ENCODE peak calls at places on chromosomes 12 and 14, in seven cellular contexts. N is right atrium auricular region; H is CD4-positive, alpha-beta T cell; V is MM.1S; Q is breast epithelium; R is kidney; I is IMR-90. L is an unnamed sample.

GRCh38 chr12:105214141-105214540 is 21.8 kb downstream of the APPL2 start:
- DNase-seq in I (peak; percentile 40), H (no peak), R (no peak), N (no peak), V (no peak), Q (peak; percentile 21), L (no peak)

GRCh38 chr14:102986810-102987579 is 64.5 kb downstream of the AMN start:
- DNase-seq in V (no peak), N (no peak), H (no peak), Q (no peak), R (no peak), I (peak; percentile 90), L (peak; percentile 43)

GRCh38 chr14:105456736-105457703 is 17.6 kb upstream of the CRIP2 start:
- DNase-seq in N (no peak), Q (no peak), V (no peak), I (no peak), H (no peak), R (no peak), L (no peak)

GRCh38 chr14:77421241-77421640 is 2.1 kb downstream of the NOXRED1 start:
- DNase-seq in H (no peak), I (peak; percentile 46), V (no peak), Q (no peak), R (no peak), N (no peak), L (no peak)

GRCh38 chr14:24310666-24311604 is at the start of gene LTB4R:
- DNase-seq in Q (peak; percentile 64), I (peak; percentile 73), R (peak; percentile 94), H (peak; percentile 74), N (no peak), V (peak; percentile 61), L (no peak)

GRCh38 chr14:64654072-64654899 is 49.9 kb upstream of the PLEKHG3 start:
- DNase-seq in V (no peak), H (no peak), Q (no peak), I (peak; percentile 96), N (no peak), R (no peak), L (peak; percentile 74)

GRCh38 chr12:74889563-74890236 is 319.9 kb downstream of the KCNC2 start:
- DNase-seq in H (no peak), V (no peak), N (no peak), Q (no peak), I (peak; percentile 62), R (no peak), L (peak; percentile 15)

GRCh38 chr12:53190108-53190729 is 9.5 kb upstream of the CSAD start:
- DNase-seq in H (peak; percentile 56), N (no peak), I (peak; percentile 59), Q (no peak), V (peak; percentile 86), R (no peak), L (no peak)

GRCh38 chr12:67471810-67472209 is 176.7 kb upstream of the DYRK2 start:
- DNase-seq in Q (no peak), N (no peak), I (no peak), H (no peak), R (no peak), V (no peak), L (no peak)

GRCh38 chr12:131133015-131133905 is 179.6 kb downstream of the ADGRD1 start:
- DNase-seq in H (no peak), N (peak; percentile 62), V (no peak), Q (no peak), R (peak; percentile 49), I (no peak), L (no peak)

DNA sequence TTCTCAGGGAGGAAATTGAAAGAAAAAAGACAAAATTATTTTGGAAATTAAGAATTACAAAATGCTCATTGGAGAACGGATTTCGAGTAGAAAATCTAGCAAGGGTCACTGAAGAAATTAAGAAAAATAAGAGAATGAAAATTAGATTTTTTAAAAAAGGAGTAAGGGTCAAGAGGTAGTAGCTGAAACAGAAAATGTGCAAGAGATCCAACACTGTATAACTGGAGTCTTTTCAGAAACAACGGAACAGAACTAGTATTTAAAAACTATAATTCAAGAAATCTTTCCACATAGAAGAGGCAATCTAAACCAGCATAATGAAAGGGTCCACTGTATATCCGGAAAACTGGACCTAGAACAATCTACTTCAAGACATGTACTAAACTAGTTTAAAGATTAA is 28.2 kb downstream of the ATP2B1 start:
- DNase-seq in Q (no peak), N (no peak), I (no peak), V (no peak), R (no peak), H (no peak), L (no peak)
- H3K9me3 ChIP-seq in Q (no peaks in the 10 kb centered on the region), N (no peaks in the 10 kb centered on the region), I (peaks cover 5% of the 10 kb centered on the region), V (no peaks in the 10 kb centered on the region), R (peaks cover 12% of the 10 kb centered on the region), H (peaks cover 10% of the 10 kb centered on the region), L (peaks cover 3% of the 10 kb centered on the region)

DNA sequence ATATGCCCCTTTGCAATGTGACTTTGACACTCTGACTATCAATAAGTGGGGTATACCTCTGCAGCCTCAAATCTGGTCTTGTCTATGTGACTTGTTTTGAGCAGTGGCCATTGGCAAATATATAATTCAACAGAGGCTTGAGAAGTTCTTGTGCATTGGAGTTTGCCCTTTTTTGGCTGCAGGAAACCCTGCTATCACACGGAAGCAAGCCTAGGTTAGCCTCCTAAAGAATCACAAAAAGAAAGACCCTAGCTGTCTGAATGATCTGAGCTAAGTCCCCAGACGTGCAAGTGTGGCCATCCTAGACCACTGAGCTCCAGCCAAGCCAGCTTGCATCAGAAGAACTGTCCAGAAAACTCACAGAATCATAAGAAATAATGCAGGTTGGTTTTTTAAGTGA is 31.8 kb upstream of the PARP11 start:
- DNase-seq in R (no peak), I (no peak), V (no peak), H (no peak), N (no peak), Q (no peak), L (no peak)
- TF ChIP-seq CTCF in R (no peak), I (no peak), V (no peak), H (no peak), N (no peak), Q (no peak), L (no peak)

GRCh38 chr14:106579084-106579483 is 1052.7 kb downstream of the TMEM121 start:
- DNase-seq in R (no peak), V (no peak), N (no peak), I (no peak), Q (no peak), H (no peak), L (no peak)
- H3K9me3 ChIP-seq in R (no peaks in the 10 kb centered on the region), V (no peaks in the 10 kb centered on the region), N (no peaks in the 10 kb centered on the region), I (peaks cover 38% of the 10 kb centered on the region), Q (no peaks in the 10 kb centered on the region), H (no peaks in the 10 kb centered on the region), L (peaks cover 44% of the 10 kb centered on the region)

DNA sequence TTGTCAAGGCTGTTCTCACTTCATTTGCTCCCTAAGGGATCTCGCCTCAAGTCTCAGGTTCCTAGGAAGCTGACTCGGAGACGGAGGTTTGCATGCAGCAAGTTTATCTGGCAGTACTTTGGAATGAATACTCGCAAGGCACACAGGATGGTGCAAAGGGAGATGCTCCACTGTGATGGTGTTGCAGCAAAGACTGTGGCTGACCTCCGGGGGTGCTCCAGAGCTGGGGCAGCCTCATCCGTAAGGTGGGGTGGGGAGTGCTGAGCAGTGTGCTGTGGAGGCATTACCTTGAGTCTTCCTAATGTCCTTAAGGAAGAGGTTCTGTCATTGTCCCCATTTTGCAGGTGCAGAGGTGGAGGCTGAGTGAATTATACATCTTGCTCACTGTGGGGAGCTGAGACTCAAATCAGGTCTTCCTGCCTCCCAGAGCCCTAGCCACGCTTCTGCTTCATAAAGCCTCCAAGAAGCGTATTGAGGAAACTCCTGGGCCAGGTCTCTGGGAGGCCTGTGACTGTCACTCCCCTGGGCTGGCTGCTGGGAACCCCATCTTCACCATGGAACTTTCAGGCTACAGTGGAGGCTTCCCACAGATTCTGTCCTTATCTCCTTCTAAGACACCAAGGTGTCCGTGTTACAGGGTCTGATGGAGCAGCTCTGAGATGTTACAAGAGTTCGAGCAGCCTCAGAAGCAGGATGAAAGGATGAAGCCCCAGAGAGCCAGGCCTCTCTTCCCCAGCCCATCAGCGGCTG is 39.5 kb downstream of the GALNT16 start:
- DNase-seq in H (no peak), N (no peak), R (peak; percentile 35), Q (no peak), I (no peak), V (no peak), L (no peak)
- TF ChIP-seq CTCF in H (no peak), N (no peak), R (no peak), Q (no peak), I (peak; percentile 16), V (no peak), L (peak; percentile 32)

DNA sequence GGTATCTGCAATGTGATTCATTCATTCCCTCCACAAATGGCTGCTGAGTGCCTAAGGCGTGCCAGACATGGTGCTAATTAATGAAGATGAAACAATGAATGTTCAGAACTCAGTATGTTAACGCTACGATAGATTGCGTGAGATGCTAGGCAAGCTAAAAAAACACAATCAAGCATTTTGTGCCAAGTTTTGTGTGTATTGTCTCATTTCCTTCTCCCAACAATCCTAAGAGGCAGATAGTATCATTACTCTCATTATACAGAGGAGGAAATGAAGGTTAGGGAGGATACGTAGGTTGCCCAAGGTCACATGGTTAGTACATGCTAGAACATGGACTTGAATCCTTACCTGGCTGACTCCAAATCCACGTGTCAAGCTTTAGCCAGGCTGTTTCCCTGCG is 264.4 kb downstream of the EFCAB11 start:
- DNase-seq in V (no peak), R (no peak), N (no peak), H (no peak), Q (no peak), I (no peak), L (no peak)
- H3K9me3 ChIP-seq in V (no peaks in the 10 kb centered on the region), R (no peaks in the 10 kb centered on the region), N (no peaks in the 10 kb centered on the region), H (no peaks in the 10 kb centered on the region), Q (no peaks in the 10 kb centered on the region), I (no peaks in the 10 kb centered on the region), L (no peaks in the 10 kb centered on the region)

GRCh38 chr12:83143937-83144336 is 457.2 kb downstream of the TMTC2 start:
- DNase-seq in H (no peak), N (no peak), I (no peak), R (no peak), Q (no peak), V (no peak), L (no peak)
- TF ChIP-seq CTCF in H (no peak), N (no peak), I (no peak), R (no peak), Q (no peak), V (no peak), L (no peak)

GRCh38 chr12:126488786-126489185 is 1423.6 kb downstream of the AACS start:
- DNase-seq in H (no peak), R (no peak), N (no peak), Q (no peak), V (no peak), I (no peak), L (no peak)

GRCh38 chr12:126487581-126487980 is 1422.3 kb downstream of the AACS start:
- DNase-seq in Q (no peak), R (no peak), H (no peak), N (no peak), V (no peak), I (no peak), L (no peak)

GRCh38 chr12:126493366-126494108 is 1428.3 kb downstream of the AACS start:
- DNase-seq in Q (no peak), I (no peak), N (no peak), V (no peak), R (no peak), H (no peak), L (no peak)

DNA sequence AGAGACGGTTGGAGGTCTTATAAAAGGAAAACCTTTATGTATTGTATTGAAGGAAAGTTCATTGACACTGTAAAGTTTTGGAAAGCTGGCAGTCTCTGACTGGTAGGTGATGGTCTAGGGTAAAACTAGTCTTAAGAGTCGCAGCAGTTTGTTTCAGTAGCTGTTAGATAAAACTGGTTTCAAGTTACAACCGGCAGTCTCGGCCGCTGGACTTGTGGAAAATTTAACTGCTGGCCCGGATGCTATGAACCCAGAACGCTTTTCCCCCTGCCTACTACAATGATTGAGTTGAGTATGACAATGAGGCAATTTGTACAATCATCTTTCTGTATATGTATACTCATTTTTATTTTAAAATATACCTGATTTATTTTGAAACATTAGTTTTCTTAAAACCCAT is 1426.9 kb downstream of the AACS start:
- DNase-seq in I (no peak), V (no peak), N (no peak), Q (no peak), H (no peak), R (no peak), L (no peak)
- H3K9me3 ChIP-seq in I (peaks cover 17% of the 10 kb centered on the region), V (no peaks in the 10 kb centered on the region), N (no peaks in the 10 kb centered on the region), Q (no peaks in the 10 kb centered on the region), H (no peaks in the 10 kb centered on the region), R (no peaks in the 10 kb centered on the region), L (peaks cover 26% of the 10 kb centered on the region)